ENCODE peak calls at places on chromosomes 2 and 18, in ten cellular contexts. X is upper lobe of right lung, Z is stomach, N is neural progenitor cell, E is AG04450, A is brain microvascular endothelial cell, I is BE2C, R is foreskin fibroblast, M is IMR-90, H is tibial nerve. B is an unnamed sample.

GRCh38 chr2:7649461-7650228 is 732.4 kb downstream of the RNF144A start:
- DNase-seq in X (no peak), Z (no peak), N (no peak), E (no peak), A (no peak), I (no peak), R (no peak), M (no peak), H (no peak), B (no peak)

GRCh38 chr2:111157071-111157661 is 36.5 kb downstream of the BCL2L11 start:
- DNase-seq in X (no peak), Z (no peak), N (no peak), E (no peak), A (no peak), I (no peak), R (no peak), M (no peak), H (no peak), B (no peak)

GRCh38 chr2:112803691-112804521 is 19.6 kb upstream of the IL1A start:
- DNase-seq in X (no peak), Z (no peak), N (no peak), E (peak; percentile 67), A (peak; percentile 90), I (no peak), R (peak; percentile 41), M (peak; percentile 94), H (no peak), B (no peak)

GRCh38 chr2:207416111-207416510 is 113.7 kb upstream of the CREB1 start:
- DNase-seq in X (no peak), Z (peak; percentile 42), N (no peak), E (no peak), A (no peak), I (no peak), R (no peak), M (no peak), H (no peak), B (no peak)

GRCh38 chr2:230325316-230326243 is 1.4 kb upstream of the SP140L start:
- DNase-seq in X (no peak), Z (no peak), N (no peak), E (no peak), A (no peak), I (no peak), R (no peak), M (no peak), H (no peak), B (no peak)

GRCh38 chr2:70247364-70248144 is 874 bp downstream of the TIA1 start:
- DNase-seq in X (no peak), Z (no peak), N (peak; percentile 76), E (no peak), A (no peak), I (no peak), R (no peak), M (peak; percentile 19), H (no peak), B (no peak)

GRCh38 chr2:19674051-19675002 is 227.5 kb downstream of the TTC32 start:
- DNase-seq in X (no peak), Z (no peak), N (no peak), E (no peak), A (no peak), I (no peak), R (no peak), M (no peak), H (no peak), B (no peak)

GRCh38 chr2:60552096-60552850 is 1.2 kb downstream of the BCL11A start:
- DNase-seq in X (peak; percentile 73), Z (no peak), N (peak; percentile 78), E (no peak), A (no peak), I (peak; percentile 41), R (no peak), M (no peak), H (no peak), B (no peak)

GRCh38 chr2:95030496-95030895 is 5.0 kb downstream of the MAL start:
- DNase-seq in X (no peak), Z (no peak), N (no peak), E (no peak), A (no peak), I (no peak), R (no peak), M (no peak), H (no peak), B (no peak)

GRCh38 chr2:215466097-215466909 is 30.4 kb upstream of the FN1 start:
- DNase-seq in X (no peak), Z (no peak), N (no peak), E (no peak), A (peak; percentile 30), I (no peak), R (peak; percentile 61), M (peak; percentile 50), H (no peak), B (no peak)

GRCh38 chr2:100260712-100261620 is 61.3 kb downstream of the LONRF2 start:
- DNase-seq in X (no peak), Z (peak; percentile 60), N (peak; percentile 79), E (peak; percentile 73), A (peak; percentile 80), I (peak; percentile 61), R (peak; percentile 34), M (peak; percentile 85), H (peak; percentile 43), B (no peak)

GRCh38 chr18:903703-904102 is 968 bp upstream of the ADCYAP1 start:
- DNase-seq in X (peak; percentile 75), Z (peak; percentile 35), N (peak; percentile 86), E (peak; percentile 0), A (peak; percentile 51), I (peak; percentile 27), R (no peak), M (peak; percentile 10), H (no peak), B (no peak)

GRCh38 chr2:72825271-72826155 is at the start of gene EXOC6B:
- DNase-seq in X (peak; percentile 97), Z (peak; percentile 94), N (peak; percentile 97), E (peak; percentile 63), A (peak; percentile 86), I (peak; percentile 84), R (peak; percentile 83), M (peak; percentile 85), H (peak; percentile 85), B (no peak)

GRCh38 chr2:80499095-80499494 is 194.5 kb upstream of the LRRTM1 start:
- DNase-seq in X (no peak), Z (peak; percentile 36), N (peak; percentile 42), E (peak; percentile 29), A (peak; percentile 22), I (peak; percentile 56), R (peak; percentile 34), M (peak; percentile 65), H (no peak), B (peak; percentile 19)

GRCh38 chr2:98717625-98718024 is 13.3 kb downstream of the MGAT4A start:
- DNase-seq in X (no peak), Z (no peak), N (no peak), E (no peak), A (no peak), I (no peak), R (no peak), M (no peak), H (no peak), B (no peak)

GRCh38 chr18:27605107-27605834 is 420.2 kb upstream of the CHST9 start:
- DNase-seq in X (no peak), Z (peak; percentile 66), N (peak; percentile 88), E (peak; percentile 36), A (peak; percentile 76), I (peak; percentile 66), R (peak; percentile 25), M (peak; percentile 65), H (peak; percentile 26), B (peak; percentile 29)

GRCh38 chr18:61582205-61582710 is 249.0 kb downstream of the CDH20 start:
- DNase-seq in X (no peak), Z (no peak), N (no peak), E (no peak), A (no peak), I (no peak), R (no peak), M (no peak), H (no peak), B (no peak)
- H3K4me3 ChIP-seq in X (peak overlapping the region; percentile 43), Z (peak overlapping the region; percentile 41), N (peak overlapping the region; percentile 47), E (peak overlapping the region; percentile 55), A (peak overlapping the region; percentile 53), I (no peak overlapping the region), R (peak overlapping the region; percentile 54), M (peak overlapping the region; percentile 45), H (peak overlapping the region; percentile 26), B (peak overlapping the region; percentile 50)

DNA sequence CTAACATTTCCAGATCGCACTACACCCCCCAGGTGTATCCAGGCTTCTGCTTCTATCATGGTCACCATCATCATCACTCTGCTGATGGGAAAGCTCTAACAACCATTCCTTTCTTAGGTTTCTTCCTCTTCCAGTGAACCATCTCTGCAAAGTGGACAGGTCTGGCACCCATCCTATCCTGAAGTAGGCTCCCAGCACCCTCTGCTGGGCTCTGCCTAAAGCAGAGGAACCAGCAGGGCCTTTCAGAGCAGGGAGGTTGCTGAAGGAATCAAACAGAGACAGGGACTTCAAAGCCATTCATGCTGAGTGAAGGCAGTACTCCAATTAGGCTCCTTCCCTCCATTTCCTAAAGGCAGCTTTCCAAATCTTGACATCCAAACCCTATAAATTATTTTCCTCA is 27.2 kb upstream of the SATB2 start:
- DNase-seq in X (no peak), Z (no peak), N (no peak), E (no peak), A (no peak), I (no peak), R (no peak), M (no peak), H (no peak), B (no peak)
- TF ChIP-seq CTCF in X (no peak), Z (no peak), N (peak; percentile 29), E (peak; percentile 43), A (peak; percentile 53), I (peak; percentile 53), R (peak; percentile 32), M (peak; percentile 24), H (no peak), B (peak; percentile 43)

GRCh38 chr2:238853724-238854123 is 5.8 kb downstream of the TWIST2 start:
- DNase-seq in X (no peak), Z (no peak), N (no peak), E (no peak), A (no peak), I (no peak), R (no peak), M (no peak), H (no peak), B (no peak)
- H3K4me3 ChIP-seq in X (no peak overlapping the region), Z (no peak overlapping the region), N (no peak overlapping the region), E (no peak overlapping the region), A (no peak overlapping the region), I (no peak overlapping the region), R (peak overlapping the region; percentile 83), M (no peak overlapping the region), H (no peak overlapping the region), B (no peak overlapping the region)

GRCh38 chr2:125512313-125512712 is 1143.6 kb upstream of the GYPC start:
- DNase-seq in X (no peak), Z (no peak), N (no peak), E (no peak), A (no peak), I (no peak), R (no peak), M (no peak), H (no peak), B (no peak)

DNA sequence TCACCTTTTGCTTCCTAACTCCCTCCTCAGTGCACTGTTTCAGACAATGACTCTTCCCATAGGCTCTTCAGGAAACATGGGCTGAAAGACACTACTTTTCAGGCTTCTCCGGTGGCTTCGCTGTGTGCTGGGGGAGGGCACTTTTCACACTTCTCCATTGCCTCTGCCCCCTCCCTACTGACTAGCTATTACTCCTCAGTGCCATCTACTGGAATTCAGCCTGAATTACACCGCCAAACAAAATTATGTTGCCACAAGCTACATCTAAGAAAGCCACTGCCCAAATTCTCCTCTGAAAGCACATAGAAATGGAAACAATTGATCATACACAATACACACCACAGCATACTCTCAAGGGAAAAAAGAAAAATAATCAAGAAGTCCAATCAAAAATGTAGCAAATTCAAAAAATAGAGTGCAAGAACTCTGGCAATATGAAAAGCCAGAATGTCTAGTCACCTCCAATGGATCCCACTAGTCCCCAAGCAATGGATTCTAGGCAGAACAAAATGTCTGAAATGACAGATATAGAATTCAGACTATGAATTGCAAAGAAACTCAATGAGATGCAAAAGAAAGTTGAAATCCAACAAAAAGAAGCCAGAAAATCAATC is 1139.4 kb upstream of the GYPC start:
- DNase-seq in X (no peak), Z (no peak), N (peak; percentile 39), E (no peak), A (peak; percentile 7), I (peak; percentile 7), R (no peak), M (peak; percentile 1), H (no peak), B (no peak)
- TF ChIP-seq CTCF in X (peak; percentile 51), Z (no peak), N (peak; percentile 63), E (peak; percentile 55), A (peak; percentile 57), I (peak; percentile 61), R (no peak), M (peak; percentile 53), H (peak; percentile 26), B (peak; percentile 74)

B was measured in epithelial cell of proximal tubule.